ENCODE peak calls at places on chromosome 4, in four cellular contexts. P, X, Y and T are unnamed samples.

GRCh38 chr4:153684182-153685073 is at the start of gene TLR2:
- DNase-seq in X (no peak), P (no peak), Y (no peak), T (no peak)

GRCh38 chr4:133483600-133484246 is 334.6 kb downstream of the PCDH10 start:
- DNase-seq in P (no peak), X (no peak), Y (no peak), T (peak; percentile 15)

GRCh38 chr4:56086073-56086521 is 137.4 kb downstream of the CEP135 start:
- DNase-seq in Y (no peak), P (no peak), X (no peak), T (no peak)

GRCh38 chr4:127250577-127250976 is 382.2 kb upstream of the INTU start:
- DNase-seq in X (no peak), P (no peak), Y (no peak), T (no peak)

GRCh38 chr4:6625256-6625655 is 15.2 kb upstream of the MRFAP1 start:
- DNase-seq in X (no peak), Y (no peak), P (no peak), T (no peak)

GRCh38 chr4:20203508-20203907 is 48.2 kb upstream of the SLIT2 start:
- DNase-seq in X (no peak), P (peak; percentile 96), Y (peak; percentile 84), T (peak; percentile 59)

GRCh38 chr4:79528241-79528706 is 120.2 kb upstream of the GK2 start:
- DNase-seq in X (no peak), Y (no peak), P (no peak), T (no peak)

GRCh38 chr4:56182356-56182755 is 204.9 kb downstream of the AASDH start:
- DNase-seq in X (no peak), P (no peak), Y (no peak), T (no peak)

GRCh38 chr4:187010052-187010451 is 286.4 kb upstream of the FAT1 start:
- DNase-seq in P (no peak), Y (no peak), X (no peak), T (no peak)

GRCh38 chr4:53558061-53558801 is 33.1 kb downstream of the LNX1 start:
- DNase-seq in P (no peak), X (no peak), Y (no peak), T (no peak)

GRCh38 chr4:8398347-8398746 is 42.2 kb downstream of the ACOX3 start:
- DNase-seq in P (no peak), Y (no peak), X (peak; percentile 54), T (no peak)

GRCh38 chr4:47566975-47567374 is 81.9 kb downstream of the ATP10D start:
- DNase-seq in X (no peak), P (no peak), Y (no peak), T (no peak)

GRCh38 chr4:5366421-5366820 is 315.1 kb downstream of the STK32B start:
- DNase-seq in Y (no peak), P (peak; percentile 35), X (no peak), T (no peak)

GRCh38 chr4:138953962-138954371 is 61.6 kb upstream of the NOCT start:
- DNase-seq in X (no peak), P (peak; percentile 87), Y (peak; percentile 31), T (peak; percentile 53)

GRCh38 chr4:55017406-55017805 is 108.0 kb downstream of the KDR start:
- DNase-seq in P (no peak), Y (no peak), X (no peak), T (no peak)

GRCh38 chr4:76690091-76690905 is 207.6 kb downstream of the SOWAHB start:
- DNase-seq in X (no peak), Y (peak; percentile 78), P (no peak), T (no peak)

GRCh38 chr4:154491341-154491679 is 289 bp downstream of the DCHS2 start:
- DNase-seq in Y (no peak), X (no peak), P (no peak), T (no peak)

GRCh38 chr4:82467442-82467841 is 37.1 kb downstream of the ENOPH1 start:
- DNase-seq in Y (no peak), P (no peak), X (no peak), T (no peak)
- H3K4me3 ChIP-seq in Y (no peak overlapping the region), P (no peak overlapping the region), X (no peak overlapping the region), T (no peak overlapping the region)

GRCh38 chr4:185019451-185020292 is 1.4 kb downstream of the HELT start:
- DNase-seq in X (no peak), Y (no peak), P (no peak), T (no peak)
- H3K4me3 ChIP-seq in X (no peak overlapping the region), Y (no peak overlapping the region), P (no peak overlapping the region), T (no peak overlapping the region)

DNA sequence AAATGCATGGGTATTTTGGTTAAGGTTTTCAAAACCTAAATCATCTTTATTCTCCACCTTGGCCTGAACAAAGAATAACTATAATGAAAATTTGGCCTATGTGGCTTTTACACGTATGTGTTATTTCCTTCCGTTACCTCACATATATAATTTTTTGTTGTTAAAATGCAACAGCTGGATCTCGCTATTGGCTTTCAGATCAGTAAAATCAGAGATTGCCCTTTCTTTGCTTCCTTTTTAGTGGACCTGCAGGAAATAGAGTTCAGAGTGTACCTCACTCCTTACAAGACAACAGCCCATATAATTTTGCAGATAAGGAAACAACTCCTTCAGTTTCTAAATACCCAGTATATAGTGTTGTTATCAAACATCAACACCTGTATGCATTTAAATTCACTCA is 96.4 kb upstream of the SPRY1 start:
- DNase-seq in X (no peak), P (no peak), Y (no peak), T (no peak)
- H3K4me3 ChIP-seq in X (no peak overlapping the region), P (no peak overlapping the region), Y (no peak overlapping the region), T (no peak overlapping the region)

GRCh38 chr4:52477191-52477590 is 181.9 kb downstream of the USP46 start:
- DNase-seq in Y (no peak), X (no peak), P (no peak), T (no peak)
- H3K4me3 ChIP-seq in Y (no peak overlapping the region), X (no peak overlapping the region), P (no peak overlapping the region), T (no peak overlapping the region)

GRCh38 chr4:27048350-27049100 is 187.9 kb downstream of the STIM2 start:
- DNase-seq in Y (no peak), P (no peak), X (peak; percentile 56), T (no peak)
- H3K4me3 ChIP-seq in Y (peak overlapping the region; percentile 21), P (peak overlapping the region; percentile 35), X (peak overlapping the region; percentile 44), T (peak overlapping the region; percentile 48)